ENCODE peak calls at places on chromosomes 11 and 22, in seven cellular contexts. One of them, this sample, is unnamed. For H3K4me1, the result is how much of the 10 kb centered on the place peaks cover.

GRCh38 chr22:42948205-42948804 is 66.6 kb downstream of the PACSIN2 start:
- DNase-seq in HAP-1: no peak
- DNase-seq in tibial artery: no peak
- DNase-seq in A549: no peak
- DNase-seq in fibroblast of lung: no peak
- DNase-seq in SJSA1: no peak
- DNase-seq in lung: no peak
- DNase-seq in this sample: no peak

GRCh38 chr11:91926967-91927366 is 297.7 kb upstream of the FAT3 start:
- DNase-seq in HAP-1: no peak
- DNase-seq in SJSA1: no peak
- DNase-seq in fibroblast of lung: no peak
- DNase-seq in A549: no peak
- DNase-seq in tibial artery: peak
- DNase-seq in lung: no peak
- DNase-seq in this sample: peak

GRCh38 chr11:6482431-6482830 is 1.1 kb downstream of the TIMM10B start:
- DNase-seq in HAP-1: no peak
- DNase-seq in A549: no peak
- DNase-seq in fibroblast of lung: no peak
- DNase-seq in SJSA1: no peak
- DNase-seq in lung: no peak
- DNase-seq in tibial artery: no peak
- DNase-seq in this sample: no peak

GRCh38 chr11:18408558-18409242 is 3.4 kb upstream of the LDHC start:
- DNase-seq in tibial artery: no peak
- DNase-seq in SJSA1: no peak
- DNase-seq in fibroblast of lung: no peak
- DNase-seq in HAP-1: no peak
- DNase-seq in lung: no peak
- DNase-seq in A549: no peak
- DNase-seq in this sample: no peak

GRCh38 chr11:25859776-25860175 is 472.2 kb upstream of the ANO3 start:
- DNase-seq in A549: no peak
- DNase-seq in HAP-1: no peak
- DNase-seq in tibial artery: no peak
- DNase-seq in fibroblast of lung: no peak
- DNase-seq in lung: no peak
- DNase-seq in SJSA1: no peak
- DNase-seq in this sample: no peak

GRCh38 chr22:40213478-40213877 is 35.8 kb downstream of the TNRC6B start:
- DNase-seq in A549: no peak
- DNase-seq in fibroblast of lung: no peak
- DNase-seq in HAP-1: no peak
- DNase-seq in lung: no peak
- DNase-seq in SJSA1: no peak
- DNase-seq in tibial artery: no peak
- DNase-seq in this sample: no peak

GRCh38 chr22:48739348-48740085 is 1088.2 kb downstream of the BRD1 start:
- DNase-seq in A549: no peak
- DNase-seq in lung: no peak
- DNase-seq in HAP-1: no peak
- DNase-seq in fibroblast of lung: no peak
- DNase-seq in tibial artery: peak
- DNase-seq in SJSA1: no peak
- DNase-seq in this sample: no peak

GRCh38 chr11:75078233-75078632 is 18.4 kb downstream of the OR2AT4 start:
- DNase-seq in SJSA1: no peak
- DNase-seq in lung: no peak
- DNase-seq in fibroblast of lung: peak
- DNase-seq in tibial artery: no peak
- DNase-seq in A549: no peak
- DNase-seq in HAP-1: no peak
- DNase-seq in this sample: no peak

GRCh38 chr22:21030032-21030431 is 2.3 kb downstream of the SLC7A4 start:
- DNase-seq in SJSA1: no peak
- DNase-seq in HAP-1: no peak
- DNase-seq in A549: no peak
- DNase-seq in lung: no peak
- DNase-seq in tibial artery: no peak
- DNase-seq in fibroblast of lung: no peak
- DNase-seq in this sample: no peak

DNA sequence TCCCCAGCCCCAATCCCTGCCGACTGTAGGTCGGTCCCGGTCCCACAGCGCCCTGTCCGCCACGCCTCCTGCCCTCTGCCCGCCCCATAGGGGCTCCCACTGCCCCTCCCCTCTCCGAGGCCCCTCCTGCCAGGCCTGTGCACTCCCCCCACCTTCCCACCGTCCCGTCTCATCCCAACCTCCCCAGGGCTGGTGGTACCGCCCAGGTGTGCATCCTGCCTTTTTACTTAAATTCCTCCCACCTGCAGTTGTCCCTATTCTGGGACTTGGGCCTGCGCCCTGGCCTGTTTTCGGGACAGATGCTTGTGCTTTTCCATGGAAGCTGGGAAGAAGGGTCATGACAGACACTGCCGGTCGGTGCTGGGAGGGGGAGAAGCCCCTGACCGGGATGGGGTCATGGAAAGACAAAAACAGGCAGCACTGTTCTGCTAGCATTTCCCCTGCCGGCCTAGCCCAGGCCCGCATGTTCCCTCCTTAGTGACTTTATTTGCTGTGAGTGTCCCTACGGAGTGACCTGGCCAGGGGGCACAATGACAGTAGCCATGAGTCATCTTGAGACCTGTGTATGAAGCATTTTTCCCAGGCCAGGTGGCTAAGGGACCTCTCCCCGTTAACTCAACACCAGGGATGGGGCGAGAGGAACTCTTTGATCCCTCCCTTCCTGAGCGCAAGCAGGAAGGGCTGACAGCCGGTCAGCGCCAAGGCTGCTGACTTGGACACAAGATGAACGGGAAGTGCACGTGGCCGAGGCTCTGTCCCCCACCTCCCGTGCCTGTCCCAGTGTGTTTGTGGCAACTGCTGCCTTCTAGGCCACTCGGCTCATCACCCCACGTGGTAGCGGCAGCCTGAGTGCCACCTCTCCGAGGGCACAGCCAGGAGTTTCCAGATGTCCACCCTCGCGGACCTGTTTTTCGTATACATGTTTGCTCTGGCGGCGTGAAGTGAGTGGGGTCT is 7.1 kb downstream of the TBX1 start:
- DNase-seq in fibroblast of lung: no peak
- DNase-seq in HAP-1: no peak
- DNase-seq in SJSA1: no peak
- DNase-seq in lung: peak
- DNase-seq in tibial artery: no peak
- DNase-seq in A549: no peak
- DNase-seq in this sample: no peak
- H3K4me3 ChIP-seq in fibroblast of lung: no peak
- H3K4me3 ChIP-seq in HAP-1: no peak
- H3K4me3 ChIP-seq in SJSA1: no peak
- H3K4me3 ChIP-seq in lung: no peak
- H3K4me3 ChIP-seq in tibial artery: no peak
- H3K4me3 ChIP-seq in A549: no peak
- H3K4me3 ChIP-seq in this sample: no peak

GRCh38 chr11:64227405-64227956 is 1.4 kb downstream of the NUDT22 start:
- DNase-seq in lung: no peak
- DNase-seq in HAP-1: no peak
- DNase-seq in A549: no peak
- DNase-seq in tibial artery: no peak
- DNase-seq in SJSA1: no peak
- DNase-seq in fibroblast of lung: peak
- DNase-seq in this sample: peak
- H3K4me1 ChIP-seq in lung: under half
- H3K4me1 ChIP-seq in HAP-1: under half
- H3K4me1 ChIP-seq in A549: under half
- H3K4me1 ChIP-seq in tibial artery: under half
- H3K4me1 ChIP-seq in SJSA1: under half
- H3K4me1 ChIP-seq in fibroblast of lung: under half
- H3K4me1 ChIP-seq in this sample: under half

GRCh38 chr11:47258317-47258902 is 614 bp downstream of the NR1H3 start:
- DNase-seq in A549: no peak
- DNase-seq in fibroblast of lung: no peak
- DNase-seq in tibial artery: no peak
- DNase-seq in HAP-1: no peak
- DNase-seq in lung: no peak
- DNase-seq in SJSA1: no peak
- DNase-seq in this sample: no peak

GRCh38 chr11:47257518-47258316 is at the start of gene NR1H3:
- DNase-seq in tibial artery: peak
- DNase-seq in A549: peak
- DNase-seq in lung: peak
- DNase-seq in fibroblast of lung: peak
- DNase-seq in HAP-1: peak
- DNase-seq in SJSA1: peak
- DNase-seq in this sample: peak

GRCh38 chr11:47259178-47259977 is 1.6 kb downstream of the NR1H3 start:
- DNase-seq in HAP-1: peak
- DNase-seq in fibroblast of lung: no peak
- DNase-seq in tibial artery: no peak
- DNase-seq in A549: peak
- DNase-seq in lung: no peak
- DNase-seq in SJSA1: no peak
- DNase-seq in this sample: peak

GRCh38 chr11:47256374-47256773 is 1.4 kb upstream of the NR1H3 start:
- DNase-seq in tibial artery: no peak
- DNase-seq in lung: no peak
- DNase-seq in A549: no peak
- DNase-seq in HAP-1: no peak
- DNase-seq in SJSA1: no peak
- DNase-seq in fibroblast of lung: no peak
- DNase-seq in this sample: no peak

GRCh38 chr11:47257178-47257517 is 648 bp upstream of the NR1H3 start:
- DNase-seq in SJSA1: no peak
- DNase-seq in A549: no peak
- DNase-seq in tibial artery: no peak
- DNase-seq in lung: no peak
- DNase-seq in HAP-1: no peak
- DNase-seq in fibroblast of lung: no peak
- DNase-seq in this sample: no peak
- H3K4me3 ChIP-seq in SJSA1: no peak
- H3K4me3 ChIP-seq in A549: peak
- H3K4me3 ChIP-seq in tibial artery: peak
- H3K4me3 ChIP-seq in lung: no peak
- H3K4me3 ChIP-seq in HAP-1: no peak
- H3K4me3 ChIP-seq in fibroblast of lung: peak
- H3K4me3 ChIP-seq in this sample: no peak

GRCh38 chr22:36384766-36385400 is 2.9 kb downstream of the MYH9 start:
- DNase-seq in fibroblast of lung: peak
- DNase-seq in tibial artery: peak
- DNase-seq in HAP-1: peak
- DNase-seq in SJSA1: no peak
- DNase-seq in A549: no peak
- DNase-seq in lung: no peak
- DNase-seq in this sample: peak
- H3K4me1 ChIP-seq in fibroblast of lung: under half
- H3K4me1 ChIP-seq in tibial artery: under half
- H3K4me1 ChIP-seq in HAP-1: under half
- H3K4me1 ChIP-seq in SJSA1: half or more
- H3K4me1 ChIP-seq in A549: half or more
- H3K4me1 ChIP-seq in lung: under half
- H3K4me1 ChIP-seq in this sample: under half

GRCh38 chr11:17259931-17260499 is 16.5 kb upstream of the NUCB2 start:
- DNase-seq in A549: no peak
- DNase-seq in SJSA1: no peak
- DNase-seq in tibial artery: no peak
- DNase-seq in HAP-1: no peak
- DNase-seq in fibroblast of lung: no peak
- DNase-seq in lung: no peak
- DNase-seq in this sample: no peak

GRCh38 chr11:17257200-17257599 is 19.3 kb upstream of the NUCB2 start:
- DNase-seq in A549: no peak
- DNase-seq in tibial artery: no peak
- DNase-seq in lung: no peak
- DNase-seq in SJSA1: no peak
- DNase-seq in HAP-1: no peak
- DNase-seq in fibroblast of lung: peak
- DNase-seq in this sample: no peak

GRCh38 chr11:17258670-17259069 is 17.9 kb upstream of the NUCB2 start:
- DNase-seq in HAP-1: no peak
- DNase-seq in tibial artery: no peak
- DNase-seq in fibroblast of lung: no peak
- DNase-seq in A549: no peak
- DNase-seq in SJSA1: no peak
- DNase-seq in lung: no peak
- DNase-seq in this sample: no peak

GRCh38 chr11:17259519-17259918 is 17.0 kb upstream of the NUCB2 start:
- DNase-seq in tibial artery: no peak
- DNase-seq in fibroblast of lung: peak
- DNase-seq in HAP-1: no peak
- DNase-seq in lung: no peak
- DNase-seq in A549: no peak
- DNase-seq in SJSA1: no peak
- DNase-seq in this sample: no peak

DNA sequence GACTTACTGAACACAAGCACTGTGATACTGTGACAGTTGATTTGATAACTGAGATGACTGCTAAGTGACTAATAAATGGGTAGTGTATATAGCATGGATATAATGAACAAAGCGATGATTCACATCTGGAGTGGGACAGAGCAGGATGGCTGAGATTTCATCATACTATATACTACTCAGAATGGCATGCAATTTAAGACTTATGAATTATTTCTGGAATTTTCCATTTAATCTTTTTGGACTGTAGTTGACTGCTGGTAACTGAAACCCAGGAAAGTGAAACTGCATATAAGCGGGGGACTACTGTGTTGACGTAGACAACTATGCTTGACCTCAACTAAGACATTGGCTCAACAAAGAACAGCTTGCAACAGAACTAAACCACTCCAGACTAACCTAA is 20.0 kb upstream of the NUCB2 start:
- DNase-seq in SJSA1: no peak
- DNase-seq in HAP-1: no peak
- DNase-seq in lung: no peak
- DNase-seq in fibroblast of lung: peak
- DNase-seq in tibial artery: no peak
- DNase-seq in A549: no peak
- DNase-seq in this sample: peak
- H3K4me3 ChIP-seq in SJSA1: no peak
- H3K4me3 ChIP-seq in HAP-1: no peak
- H3K4me3 ChIP-seq in lung: no peak
- H3K4me3 ChIP-seq in fibroblast of lung: no peak
- H3K4me3 ChIP-seq in tibial artery: no peak
- H3K4me3 ChIP-seq in A549: no peak
- H3K4me3 ChIP-seq in this sample: no peak

GRCh38 chr11:45217991-45218390 is 68.2 kb downstream of the SYT13 start:
- DNase-seq in fibroblast of lung: peak
- DNase-seq in tibial artery: no peak
- DNase-seq in A549: no peak
- DNase-seq in HAP-1: no peak
- DNase-seq in SJSA1: no peak
- DNase-seq in lung: no peak
- DNase-seq in this sample: no peak
- H3K4me1 ChIP-seq in fibroblast of lung: under half
- H3K4me1 ChIP-seq in tibial artery: under half
- H3K4me1 ChIP-seq in A549: under half
- H3K4me1 ChIP-seq in HAP-1: under half
- H3K4me1 ChIP-seq in SJSA1: under half
- H3K4me1 ChIP-seq in lung: under half
- H3K4me1 ChIP-seq in this sample: under half

This sample was measured in cardiac muscle cell.